ENCODE peak calls at places on chromosomes 7 and 10, in four cellular contexts. N, J, M and S are unnamed samples.
A peak's percentile ranks its signal among the peaks of the same experiment; 100 is the strongest.

GRCh38 chr7:150514748-150515222 is at the start of gene GIMAP7:
- DNase-seq in N (no peak), J (no peak), M (no peak), S (no peak)

GRCh38 chr10:48885376-48885775 is 54.3 kb downstream of the LRRC18 start:
- DNase-seq in N (peak; percentile 0), J (no peak), M (no peak), S (no peak)

GRCh38 chr10:78170026-78170475 is 136.4 kb downstream of the RPS24 start:
- DNase-seq in N (peak; percentile 35), J (no peak), M (no peak), S (peak; percentile 69)

GRCh38 chr7:100132697-100133137 is 6.0 kb downstream of the MBLAC1 start:
- DNase-seq in N (peak; percentile 39), J (peak; percentile 45), M (no peak), S (peak; percentile 66)

GRCh38 chr10:57692255-57692980 is 575.3 kb downstream of the IPMK start:
- DNase-seq in N (peak; percentile 90), J (no peak), M (no peak), S (peak; percentile 84)

GRCh38 chr10:100025528-100026070 is 15.9 kb upstream of the DNMBP start:
- DNase-seq in N (no peak), J (peak; percentile 20), M (no peak), S (no peak)

GRCh38 chr7:106345421-106346166 is 60.8 kb upstream of the NAMPT start:
- DNase-seq in N (peak; percentile 58), J (no peak), M (no peak), S (peak; percentile 61)

GRCh38 chr10:60944159-60944909 is at the start of gene RHOBTB1:
- DNase-seq in N (peak; percentile 85), J (peak; percentile 70), M (peak; percentile 85), S (peak; percentile 83)

GRCh38 chr7:127504715-127505114 is 80.7 kb downstream of the GCC1 start:
- DNase-seq in N (no peak), J (no peak), M (no peak), S (peak; percentile 4)

GRCh38 chr10:131433566-131433965 is 122.0 kb upstream of the TCERG1L start:
- DNase-seq in N (no peak), J (no peak), M (no peak), S (no peak)

GRCh38 chr10:14518141-14518540 is 187.4 kb upstream of the FRMD4A start:
- DNase-seq in N (no peak), J (no peak), M (no peak), S (no peak)

GRCh38 chr7:130814753-130815152 is 80.7 kb upstream of the KLF14 start:
- DNase-seq in N (peak; percentile 34), J (no peak), M (no peak), S (peak; percentile 50)

GRCh38 chr7:18457832-18458231 is 37.7 kb upstream of the HDAC9 start:
- DNase-seq in N (no peak), J (peak; percentile 5), M (no peak), S (no peak)

GRCh38 chr7:107599262-107599661 is 19.2 kb downstream of the BCAP29 start:
- DNase-seq in N (no peak), J (no peak), M (no peak), S (no peak)

GRCh38 chr10:111516144-111516543 is 439.3 kb downstream of the ADRA2A start:
- DNase-seq in N (no peak), J (no peak), M (no peak), S (no peak)

GRCh38 chr10:76285012-76285411 is 853.6 kb downstream of the LRMDA start:
- DNase-seq in N (peak; percentile 93), J (no peak), M (no peak), S (peak; percentile 88)

GRCh38 chr10:8910314-8910713 is 855.8 kb downstream of the GATA3 start:
- DNase-seq in N (no peak), J (no peak), M (no peak), S (no peak)

GRCh38 chr10:17200035-17200884 is 1.2 kb downstream of the TRDMT1 start:
- DNase-seq in N (no peak), J (no peak), M (no peak), S (no peak)

GRCh38 chr7:29123611-29124190 is 22.6 kb downstream of the CPVL start:
- DNase-seq in N (no peak), J (peak; percentile 12), M (no peak), S (no peak)

GRCh38 chr10:132098539-132099421 is 33.0 kb downstream of the JAKMIP3 start:
- DNase-seq in N (no peak), J (no peak), M (no peak), S (no peak)

GRCh38 chr7:151083071-151083823 is at the start of gene TMUB1:
- DNase-seq in N (peak; percentile 52), J (peak; percentile 40), M (peak; percentile 93), S (peak; percentile 51)

GRCh38 chr10:22723343-22723779 is 9.0 kb upstream of the PIP4K2A start:
- DNase-seq in N (no peak), J (no peak), M (no peak), S (no peak)

GRCh38 chr10:107747851-107748250 is 583.3 kb upstream of the SORCS1 start:
- DNase-seq in N (no peak), J (no peak), M (no peak), S (no peak)

GRCh38 chr7:36937754-36938551 is 213.7 kb upstream of the AOAH start:
- DNase-seq in N (no peak), J (no peak), M (no peak), S (no peak)

GRCh38 chr7:159017741-159018140 is 126.9 kb downstream of the VIPR2 start:
- DNase-seq in N (no peak), J (no peak), M (no peak), S (no peak)

GRCh38 chr7:4794591-4795350 is 19.3 kb downstream of the AP5Z1 start:
- DNase-seq in N (peak; percentile 87), J (no peak), M (no peak), S (no peak)